ENCODE peak calls at places on chromosome 7, in seven cellular contexts. B, K, E, F, O, T and U are unnamed samples.
A peak's percentile ranks its signal among the peaks of the same experiment; 100 is the strongest.

GRCh38 chr7:158143196-158144120 is 444.2 kb downstream of the PTPRN2 start:
- DNase-seq in E (no peak), O (peak; percentile 15), T (no peak), B (no peak), F (no peak), K (no peak), U (no peak)

GRCh38 chr7:139588632-139589031 is 65.1 kb downstream of the CLEC2L start:
- DNase-seq in K (peak; percentile 49), B (no peak), F (no peak), E (no peak), T (no peak), O (no peak), U (no peak)

GRCh38 chr7:16961650-16962049 is 79.9 kb upstream of the AGR3 start:
- DNase-seq in E (no peak), O (no peak), F (no peak), T (no peak), B (no peak), K (no peak), U (no peak)

GRCh38 chr7:40520986-40521738 is 386.4 kb downstream of the SUGCT start:
- DNase-seq in F (no peak), O (no peak), K (no peak), T (no peak), B (no peak), E (no peak), U (no peak)

GRCh38 chr7:22220947-22221346 is 136.0 kb downstream of the RAPGEF5 start:
- DNase-seq in E (no peak), T (no peak), F (no peak), O (no peak), K (no peak), B (no peak), U (no peak)

GRCh38 chr7:109259151-109259550 is 689.5 kb downstream of the DNAJB9 start:
- DNase-seq in O (no peak), T (no peak), B (no peak), F (no peak), E (no peak), K (no peak), U (no peak)

GRCh38 chr7:64946772-64947171 is 43.7 kb downstream of the ZNF273 start:
- DNase-seq in T (no peak), K (no peak), B (peak; percentile 87), F (no peak), O (peak; percentile 27), E (no peak), U (no peak)

GRCh38 chr7:129790136-129790535 is 162.6 kb downstream of the UBE2H start:
- DNase-seq in T (no peak), O (no peak), F (no peak), K (no peak), E (no peak), B (peak; percentile 16), U (no peak)

GRCh38 chr7:44388089-44388970 is 62.9 kb upstream of the CAMK2B start:
- DNase-seq in F (no peak), E (no peak), K (no peak), O (no peak), T (no peak), B (no peak), U (no peak)
- TF ChIP-seq TAF1 in F (no peak), E (no peak), K (no peak), O (no peak), T (no peak), B (no peak), U (no peak)

GRCh38 chr7:103532955-103533354 is 86.9 kb upstream of the SLC26A5 start:
- DNase-seq in T (no peak), K (no peak), B (no peak), O (no peak), E (no peak), F (no peak), U (no peak)
- TF ChIP-seq TAF1 in T (no peak), K (no peak), B (no peak), O (no peak), E (no peak), F (no peak), U (no peak)

GRCh38 chr7:2169923-2170575 is 62.7 kb downstream of the MAD1L1 start:
- DNase-seq in E (no peak), O (no peak), K (no peak), T (no peak), F (no peak), B (peak; percentile 71), U (no peak)

GRCh38 chr7:2173184-2173827 is 59.4 kb downstream of the MAD1L1 start:
- DNase-seq in T (no peak), F (no peak), B (peak; percentile 32), K (no peak), O (no peak), E (no peak), U (no peak)

GRCh38 chr7:2171855-2172254 is 60.9 kb downstream of the MAD1L1 start:
- DNase-seq in O (no peak), K (no peak), B (peak; percentile 40), T (no peak), F (no peak), E (no peak), U (no peak)

GRCh38 chr7:2170576-2171521 is 61.9 kb downstream of the MAD1L1 start:
- DNase-seq in O (peak; percentile 65), K (no peak), B (peak; percentile 36), T (no peak), E (no peak), F (no peak), U (no peak)

DNA sequence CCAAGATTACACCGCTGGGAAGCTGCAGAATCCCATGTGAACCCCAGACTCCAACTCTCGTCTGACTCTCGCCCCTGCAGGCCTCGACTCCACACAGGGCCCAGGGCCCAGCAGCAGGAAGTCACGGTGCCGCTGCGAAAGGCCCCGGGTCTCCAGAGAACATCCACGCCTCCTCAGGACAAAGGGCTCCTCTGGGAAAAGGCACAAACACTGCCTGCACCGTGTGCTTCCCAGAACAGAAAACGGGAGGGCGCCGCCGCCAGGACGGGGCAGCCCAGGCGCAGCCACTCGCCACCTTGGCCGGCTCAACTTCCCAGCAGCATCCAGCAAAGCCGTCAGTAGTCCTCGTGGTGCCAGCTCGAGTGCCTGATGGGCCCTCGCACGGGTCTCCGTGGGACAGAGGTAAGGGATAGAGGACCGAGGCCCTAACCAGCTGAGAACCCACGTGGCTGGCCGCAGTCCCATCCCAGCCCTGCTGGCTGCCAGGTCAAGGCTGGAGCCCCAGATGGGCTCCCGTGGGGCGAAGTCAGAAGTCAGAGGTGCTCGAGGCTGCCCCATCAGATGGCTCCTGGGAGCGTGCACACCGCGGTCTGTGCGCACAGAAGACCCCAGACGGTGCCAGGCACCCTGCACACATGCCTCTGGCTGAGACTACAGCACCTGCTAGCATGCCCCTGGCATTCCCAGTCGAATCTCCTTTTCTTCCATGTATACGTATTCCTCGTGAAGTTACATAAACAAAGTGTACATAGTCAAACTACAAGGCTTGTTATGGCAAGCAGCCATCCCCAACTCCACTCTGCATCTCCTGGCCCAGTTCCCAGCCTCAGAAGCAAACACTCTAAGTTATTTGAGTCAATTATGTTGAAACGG is 60.2 kb downstream of the MAD1L1 start:
- DNase-seq in E (no peak), O (peak; percentile 76), B (peak; percentile 39), T (no peak), F (no peak), K (no peak), U (no peak)
- TF ChIP-seq TAF1 in E (no peak), O (no peak), B (no peak), T (no peak), F (no peak), K (no peak), U (no peak)

DNA sequence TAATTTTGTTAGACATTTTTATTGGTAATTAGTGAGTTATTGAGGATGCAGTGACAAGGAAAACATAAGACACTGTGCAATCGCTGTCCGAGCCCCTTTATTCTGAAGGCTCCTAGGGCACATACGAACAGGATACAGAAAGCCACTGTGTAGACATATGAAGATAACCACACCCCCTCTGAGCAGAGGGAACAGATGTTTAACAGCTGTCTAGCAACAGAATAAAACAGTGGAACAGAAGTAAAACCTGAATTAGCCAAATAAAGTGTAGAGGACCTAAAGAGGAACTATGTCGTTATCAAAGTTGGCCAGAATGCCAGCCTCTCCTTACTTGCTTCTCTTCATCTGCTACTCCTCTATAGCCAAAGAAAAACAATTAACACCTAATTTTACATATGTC is 43.6 kb downstream of the CYTH3 start:
- DNase-seq in T (no peak), B (peak; percentile 82), O (no peak), E (no peak), K (peak; percentile 70), F (peak; percentile 40), U (peak; percentile 44)
- TF ChIP-seq TAF1 in T (no peak), B (no peak), O (no peak), E (no peak), K (no peak), F (no peak), U (no peak)

GRCh38 chr7:1233328-1234048 is 816 bp downstream of the UNCX start:
- DNase-seq in O (no peak), F (no peak), B (no peak), K (no peak), E (no peak), T (no peak), U (no peak)

GRCh38 chr7:1234049-1234691 is 1.5 kb downstream of the UNCX start:
- DNase-seq in O (no peak), T (no peak), F (no peak), E (no peak), K (no peak), B (no peak), U (no peak)

GRCh38 chr7:1235501-1236131 is 2.9 kb downstream of the UNCX start:
- DNase-seq in K (no peak), B (no peak), T (no peak), F (no peak), E (no peak), O (no peak), U (no peak)

GRCh38 chr7:1236132-1236655 is 3.5 kb downstream of the UNCX start:
- DNase-seq in E (no peak), O (peak; percentile 20), B (no peak), K (no peak), F (no peak), T (no peak), U (no peak)

GRCh38 chr7:1234794-1235500 is 2.3 kb downstream of the UNCX start:
- DNase-seq in O (no peak), B (no peak), T (peak; percentile 49), K (no peak), E (no peak), F (no peak), U (no peak)
- TF ChIP-seq TAF1 in O (no peak), B (no peak), T (no peak), K (no peak), E (no peak), F (no peak), U (no peak)

GRCh38 chr7:155517452-155517851 is 28.9 kb downstream of the CNPY1 start:
- DNase-seq in F (no peak), O (no peak), K (no peak), B (no peak), E (no peak), T (no peak), U (no peak)
- TF ChIP-seq TAF1 in F (no peak), O (no peak), K (no peak), B (no peak), E (no peak), T (no peak), U (no peak)

DNA sequence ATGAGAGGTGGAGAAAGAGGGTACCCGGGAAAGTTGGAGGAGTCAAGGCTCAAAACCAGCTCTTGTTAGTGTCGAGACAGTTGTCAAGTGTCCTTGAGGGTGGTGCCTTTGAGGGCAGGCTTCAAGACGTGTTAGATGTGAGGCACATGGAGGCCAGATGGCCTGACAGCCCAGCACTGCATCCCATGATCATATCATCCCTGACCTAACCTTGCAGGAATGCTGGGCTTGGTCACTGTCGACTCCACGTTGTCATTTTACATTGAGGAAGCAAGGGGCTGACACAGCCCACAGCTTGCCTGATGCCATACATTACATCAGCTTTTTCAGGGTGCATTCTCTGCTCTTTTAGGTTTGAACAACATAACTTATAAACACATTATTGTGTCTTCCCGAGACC is 114.1 kb downstream of the ABCA13 start:
- DNase-seq in B (no peak), K (no peak), F (no peak), O (no peak), T (no peak), E (no peak), U (no peak)
- TF ChIP-seq TAF1 in B (no peak), K (no peak), F (no peak), O (no peak), T (no peak), E (no peak), U (no peak)